ENCODE peak calls at places on chromosomes 11 and 22, in six cellular contexts. Q is body of pancreas, M is fibroblast of lung, J is heart right ventricle, D is pancreas, K is GM12865. I is an unnamed sample.

GRCh38 chr11:64232182-64233018 is 2.0 kb upstream of the VEGFB start:
- DNase-seq in M (no peak), Q (no peak), D (no peak), K (no peak), J (no peak), I (no peak)

GRCh38 chr11:15911377-15912044 is 444.8 kb downstream of the SOX6 start:
- DNase-seq in J (peak; percentile 40), D (no peak), K (no peak), M (no peak), Q (peak; percentile 23), I (no peak)

GRCh38 chr22:29337631-29338284 is 22.3 kb upstream of the RASL10A start:
- DNase-seq in Q (no peak), D (no peak), J (no peak), M (no peak), K (no peak), I (no peak)

GRCh38 chr11:34427171-34427805 is 11.4 kb upstream of the CAT start:
- DNase-seq in M (peak; percentile 90), D (no peak), K (no peak), Q (no peak), J (no peak), I (no peak)

GRCh38 chr22:20429254-20430100 is 8.1 kb downstream of the SCARF2 start:
- DNase-seq in D (peak; percentile 60), J (no peak), K (peak; percentile 73), Q (peak; percentile 56), M (no peak), I (peak; percentile 91)

GRCh38 chr11:1230121-1230455 is 7.2 kb downstream of the MUC5B start:
- DNase-seq in D (no peak), K (no peak), Q (no peak), M (no peak), J (no peak), I (no peak)

GRCh38 chr22:38716827-38717226 is 11.1 kb downstream of the GTPBP1 start:
- DNase-seq in J (no peak), D (no peak), Q (no peak), M (no peak), K (no peak), I (no peak)

GRCh38 chr11:93020248-93021088 is 51.0 kb downstream of the MTNR1B start:
- DNase-seq in D (no peak), J (no peak), K (no peak), Q (no peak), M (peak; percentile 91), I (no peak)

GRCh38 chr22:29079218-29079901 is 6.5 kb downstream of the KREMEN1 start:
- DNase-seq in M (peak; percentile 36), K (no peak), D (no peak), J (no peak), Q (no peak), I (no peak)

GRCh38 chr11:73876424-73877300 is at the start of the genes COA4 and PAAF1:
- DNase-seq in M (peak; percentile 96), K (peak; percentile 98), J (peak; percentile 95), Q (peak; percentile 93), D (peak; percentile 95), I (peak; percentile 98)

DNA sequence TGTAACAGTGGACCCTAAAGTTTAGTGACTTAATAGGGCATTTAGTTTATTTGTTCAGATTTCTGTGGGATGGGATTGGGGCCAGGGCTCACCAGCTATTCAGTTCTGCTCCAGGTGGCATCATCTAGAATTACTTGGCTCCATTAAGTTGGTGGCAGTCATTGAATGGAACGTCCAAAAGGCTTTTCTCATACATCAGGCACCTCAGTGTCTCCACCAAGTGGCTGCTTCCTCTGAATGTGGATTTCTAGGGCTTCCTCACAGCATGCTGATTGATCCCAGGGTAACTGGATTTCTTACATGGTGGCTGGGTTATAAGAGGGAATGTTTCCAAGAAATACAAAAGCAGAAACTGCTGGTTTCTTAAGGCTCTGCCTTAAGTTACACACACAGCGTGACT is 34.7 kb downstream of the USP47 start:
- DNase-seq in Q (peak; percentile 16), D (no peak), M (no peak), K (no peak), J (no peak), I (no peak)
- TF ChIP-seq CTCF in Q (no peak), D (no peak), M (no peak), K (no peak), J (peak; percentile 16), I (peak; percentile 10)

GRCh38 chr11:86403458-86403857 is 28.8 kb downstream of the CCDC81 start:
- DNase-seq in J (no peak), Q (no peak), D (no peak), K (no peak), M (no peak), I (no peak)
- TF ChIP-seq CTCF in J (no peak), Q (no peak), D (no peak), K (no peak), M (no peak), I (no peak)

DNA sequence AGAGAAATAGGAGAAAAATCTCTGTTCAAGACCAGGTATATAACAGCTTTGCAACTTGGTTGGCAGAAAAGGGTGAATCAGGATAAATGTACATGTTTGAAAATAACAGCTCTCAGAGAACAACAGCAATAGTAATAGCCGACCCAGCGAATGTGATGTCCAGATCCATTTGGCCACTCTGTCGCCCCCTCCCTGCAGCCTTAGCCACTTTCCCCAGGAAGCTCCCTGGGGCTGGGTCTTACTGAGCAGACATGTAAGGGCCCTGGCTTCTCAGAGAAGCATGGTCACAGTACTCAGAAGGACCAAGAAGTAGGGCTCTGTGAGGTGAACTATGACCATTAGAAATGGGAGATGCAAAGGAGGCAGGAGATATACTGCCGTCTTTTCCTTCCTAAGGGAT is 154.1 kb upstream of the SNX19 start:
- DNase-seq in K (no peak), D (no peak), J (no peak), Q (no peak), M (no peak), I (no peak)
- TF ChIP-seq CTCF in K (no peak), D (no peak), J (no peak), Q (no peak), M (no peak), I (no peak)

GRCh38 chr11:126355926-126356897 is 726 bp downstream of the ST3GAL4 start:
- DNase-seq in Q (no peak), K (peak; percentile 24), M (peak; percentile 20), J (no peak), D (no peak), I (no peak)

GRCh38 chr11:126354631-126355323 is 709 bp upstream of the ST3GAL4 start:
- DNase-seq in K (peak; percentile 50), J (no peak), D (no peak), M (no peak), Q (no peak), I (no peak)

GRCh38 chr11:126357055-126357962 is 1.8 kb downstream of the ST3GAL4 start:
- DNase-seq in M (no peak), Q (no peak), K (no peak), D (no peak), J (no peak), I (no peak)

GRCh38 chr11:126352934-126353801 is 2.3 kb upstream of the ST3GAL4 start:
- DNase-seq in M (peak; percentile 76), Q (no peak), K (peak; percentile 71), D (no peak), J (no peak), I (no peak)

GRCh38 chr11:126355324-126355925 is at the start of gene ST3GAL4:
- DNase-seq in J (peak; percentile 87), K (peak; percentile 82), D (peak; percentile 81), Q (peak; percentile 63), M (peak; percentile 70), I (peak; percentile 91)
- TF ChIP-seq CTCF in J (no peak), K (no peak), D (no peak), Q (no peak), M (no peak), I (no peak)

GRCh38 chr22:36562261-36562835 is 33.4 kb upstream of the EIF3D start:
- DNase-seq in D (no peak), J (no peak), Q (no peak), M (peak; percentile 48), K (no peak), I (no peak)

GRCh38 chr22:36563444-36563843 is 34.5 kb upstream of the EIF3D start:
- DNase-seq in M (no peak), J (no peak), D (no peak), Q (no peak), K (no peak), I (no peak)

GRCh38 chr22:36563898-36564297 is 34.9 kb upstream of the EIF3D start:
- DNase-seq in J (no peak), D (no peak), M (no peak), Q (no peak), K (no peak), I (no peak)

GRCh38 chr22:36564422-36565151 is 35.6 kb upstream of the EIF3D start:
- DNase-seq in Q (no peak), K (no peak), D (no peak), J (no peak), M (no peak), I (no peak)

GRCh38 chr22:36563001-36563400 is 34.0 kb upstream of the EIF3D start:
- DNase-seq in K (no peak), J (no peak), Q (no peak), D (no peak), M (no peak), I (no peak)
- TF ChIP-seq CTCF in K (no peak), J (no peak), Q (no peak), D (no peak), M (no peak), I (no peak)

DNA sequence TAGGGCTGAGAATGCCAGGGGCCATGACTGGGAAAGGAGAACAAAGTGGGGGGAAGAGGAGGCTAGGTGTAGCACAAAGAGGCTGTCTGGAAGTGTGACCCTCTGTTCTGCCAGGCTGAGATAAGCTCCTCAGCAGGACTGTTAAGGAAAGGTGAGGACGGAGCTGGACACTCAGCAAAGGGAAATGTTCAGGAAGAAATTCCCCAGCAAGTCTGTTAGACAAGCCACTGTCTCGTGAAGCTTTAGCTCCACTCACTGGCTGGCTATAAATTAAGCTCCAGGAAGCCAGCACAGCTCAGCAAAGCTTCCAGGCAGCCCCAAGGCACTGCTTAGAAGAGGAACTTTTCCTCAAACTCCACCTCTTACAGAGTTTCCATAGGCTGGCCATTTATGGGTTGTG is 181.2 kb upstream of the API5 start:
- DNase-seq in M (no peak), J (peak; percentile 4), D (no peak), K (peak; percentile 5), Q (no peak), I (no peak)
- TF ChIP-seq CTCF in M (no peak), J (peak; percentile 55), D (no peak), K (peak; percentile 5), Q (no peak), I (no peak)

I was measured in GM10248.